ENCODE peak calls at places on chromosomes 16 and 17, in ten cellular contexts. J is upper lobe of right lung; G is AG10803; U is neural progenitor cell; R is epithelial cell of esophagus; Z is fibroblast of lung; C is adrenal gland; X is left ventricle myocardium inferior; W is foreskin fibroblast; F is CD8-positive, alpha-beta T cell. N is an unnamed sample.
A peak's percentile ranks its signal among the peaks of the same experiment; 100 is the strongest.

GRCh38 chr16:10923650-10924214 is 18.5 kb downstream of the DEXI start:
- DNase-seq in J (no peak), G (peak; percentile 47), U (no peak), R (no peak), Z (no peak), C (peak; percentile 91), X (peak; percentile 83), W (no peak), F (no peak), N (no peak)

GRCh38 chr17:17540278-17540906 is 44.2 kb upstream of the RASD1 start:
- DNase-seq in J (no peak), G (no peak), U (peak; percentile 59), R (no peak), Z (no peak), C (no peak), X (no peak), W (no peak), F (no peak), N (no peak)

GRCh38 chr16:83946154-83946780 is 6.8 kb upstream of the OSGIN1 start:
- DNase-seq in J (no peak), G (no peak), U (no peak), R (no peak), Z (no peak), C (no peak), X (no peak), W (no peak), F (no peak), N (no peak)

GRCh38 chr17:58325289-58325726 is 3.3 kb downstream of the TSPOAP1 start:
- DNase-seq in J (no peak), G (no peak), U (peak; percentile 68), R (no peak), Z (no peak), C (peak; percentile 31), X (no peak), W (no peak), F (no peak), N (peak; percentile 31)

GRCh38 chr17:65660947-65661346 is 99.5 kb upstream of the AXIN2 start:
- DNase-seq in J (no peak), G (peak; percentile 83), U (no peak), R (peak; percentile 12), Z (peak; percentile 57), C (peak; percentile 55), X (no peak), W (peak; percentile 86), F (no peak), N (no peak)

GRCh38 chr16:30185141-30185682 is 1.8 kb downstream of the CORO1A start:
- DNase-seq in J (peak; percentile 67), G (no peak), U (no peak), R (no peak), Z (no peak), C (no peak), X (peak; percentile 20), W (no peak), F (no peak), N (no peak)

GRCh38 chr16:27801259-27801945 is 251.5 kb downstream of the KATNIP start:
- DNase-seq in J (no peak), G (peak; percentile 36), U (no peak), R (no peak), Z (no peak), C (no peak), X (no peak), W (peak; percentile 10), F (no peak), N (no peak)

GRCh38 chr16:11094838-11095565 is 150.6 kb downstream of the CLEC16A start:
- DNase-seq in J (peak; percentile 20), G (no peak), U (no peak), R (no peak), Z (no peak), C (no peak), X (no peak), W (no peak), F (no peak), N (no peak)

GRCh38 chr16:22372882-22373661 is 1.3 kb downstream of the CDR2 start:
- DNase-seq in J (no peak), G (no peak), U (peak; percentile 25), R (no peak), Z (no peak), C (no peak), X (no peak), W (no peak), F (peak; percentile 16), N (no peak)

GRCh38 chr17:4800462-4801185 is 1.5 kb downstream of the C17orf114 start:
- DNase-seq in J (no peak), G (no peak), U (no peak), R (peak; percentile 43), Z (no peak), C (no peak), X (no peak), W (no peak), F (no peak), N (no peak)

GRCh38 chr16:70407811-70408274 is 31.1 kb downstream of the ST3GAL2 start:
- DNase-seq in J (no peak), G (no peak), U (peak; percentile 63), R (no peak), Z (no peak), C (no peak), X (no peak), W (no peak), F (no peak), N (no peak)

DNA sequence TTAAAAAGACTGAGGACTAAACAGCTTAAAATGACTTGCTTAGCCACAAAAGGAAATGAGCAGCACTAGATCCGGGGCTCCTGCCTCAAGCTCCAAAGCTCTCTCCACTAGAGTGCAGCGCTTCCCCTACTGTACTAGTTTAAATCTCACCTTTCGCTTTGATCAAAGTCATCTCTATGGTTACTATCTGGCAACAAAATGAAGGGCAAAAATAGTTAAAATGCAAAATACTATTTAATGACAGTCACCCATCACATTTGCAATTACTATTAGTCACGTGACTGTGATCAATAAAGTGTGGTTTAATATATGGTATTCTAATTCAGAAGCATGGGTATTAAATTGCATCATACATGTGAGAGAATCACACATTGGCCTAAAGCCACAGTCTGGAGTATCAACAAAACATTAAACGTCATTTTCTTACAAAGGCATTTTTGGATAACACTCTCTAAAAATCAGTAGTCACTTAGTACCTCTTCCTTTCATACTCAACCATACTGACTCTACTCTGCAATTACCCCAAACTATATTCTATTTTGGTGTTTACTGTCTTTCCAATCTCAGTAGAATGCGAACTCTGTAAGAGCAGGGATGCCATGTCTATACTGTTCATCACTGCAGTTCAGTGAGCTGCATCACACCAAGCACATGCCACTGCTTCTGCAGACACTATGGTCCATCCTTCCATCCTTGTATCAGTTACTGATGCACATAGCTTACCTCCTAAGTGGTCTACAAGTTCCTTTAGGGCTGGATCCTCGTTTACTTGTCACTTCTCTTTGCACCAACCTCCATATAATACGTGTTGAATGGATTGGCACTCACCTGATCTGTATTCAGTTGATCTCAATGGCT is 6.2 kb downstream of the PSMD12 start:
- DNase-seq in J (no peak), G (peak; percentile 40), U (peak; percentile 35), R (peak; percentile 27), Z (peak; percentile 30), C (no peak), X (no peak), W (no peak), F (peak; percentile 47), N (no peak)
- TF ChIP-seq CTCF in J (no peak), G (peak; percentile 51), U (peak; percentile 42), R (peak; percentile 27), Z (peak; percentile 46), C (no peak), X (peak; percentile 33), W (peak; percentile 42), F (peak; percentile 63), N (peak; percentile 31)

DNA sequence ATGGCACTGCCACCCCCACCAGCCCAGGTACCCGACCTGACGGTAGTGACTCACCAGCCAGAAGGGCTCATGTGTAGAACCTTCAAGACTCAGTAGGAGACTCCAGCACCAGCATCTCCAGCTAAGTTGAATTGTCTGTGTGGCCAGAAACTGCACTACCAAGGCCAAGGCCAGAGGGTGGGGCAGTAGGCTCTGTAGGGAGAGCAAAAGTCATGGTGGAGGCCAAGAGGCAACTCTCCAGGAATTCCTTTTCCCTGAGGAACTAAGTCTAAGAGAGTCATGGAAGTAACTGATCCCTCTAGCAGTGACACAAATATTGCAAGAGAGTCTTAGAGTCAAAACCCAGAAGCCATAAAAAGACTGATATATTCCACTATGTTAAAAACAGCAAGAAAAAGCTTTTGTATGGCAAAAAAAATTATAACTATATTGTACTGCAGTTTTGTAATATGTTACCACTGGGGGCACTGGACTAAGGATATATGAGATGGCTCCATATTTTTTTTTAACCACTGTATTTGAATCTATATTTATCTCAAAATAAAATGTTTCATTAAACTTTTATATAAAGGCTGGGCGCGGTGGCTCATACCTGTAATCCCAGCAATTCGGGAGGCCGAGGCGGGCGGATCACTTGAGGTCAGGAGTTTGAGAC is 30.2 kb upstream of the GUCY2D start:
- DNase-seq in J (no peak), G (no peak), U (no peak), R (no peak), Z (no peak), C (no peak), X (no peak), W (no peak), F (no peak), N (no peak)
- TF ChIP-seq CTCF in J (no peak), G (peak; percentile 34), U (no peak), R (no peak), Z (peak; percentile 19), C (peak; percentile 22), X (peak; percentile 14), W (peak; percentile 19), F (no peak), N (no peak)

GRCh38 chr16:66444049-66444481 is 17.0 kb downstream of the BEAN1 start:
- DNase-seq in J (no peak), G (no peak), U (peak; percentile 72), R (no peak), Z (no peak), C (no peak), X (no peak), W (no peak), F (no peak), N (no peak)
- TF ChIP-seq CTCF in J (no peak), G (no peak), U (peak; percentile 37), R (no peak), Z (no peak), C (no peak), X (peak; percentile 45), W (no peak), F (no peak), N (peak; percentile 11)

GRCh38 chr17:41905172-41905571 is 13.6 kb downstream of the ACLY start:
- DNase-seq in J (no peak), G (no peak), U (no peak), R (no peak), Z (no peak), C (no peak), X (no peak), W (no peak), F (no peak), N (no peak)

GRCh38 chr17:41907185-41907556 is 11.6 kb downstream of the ACLY start:
- DNase-seq in J (no peak), G (peak; percentile 75), U (no peak), R (no peak), Z (peak; percentile 93), C (peak; percentile 60), X (no peak), W (peak; percentile 24), F (no peak), N (no peak)

GRCh38 chr17:41904242-41904841 is 14.4 kb downstream of the ACLY start:
- DNase-seq in J (no peak), G (no peak), U (no peak), R (no peak), Z (no peak), C (no peak), X (no peak), W (no peak), F (no peak), N (no peak)

GRCh38 chr17:41907633-41908539 is 10.9 kb downstream of the ACLY start:
- DNase-seq in J (no peak), G (peak; percentile 12), U (no peak), R (no peak), Z (peak; percentile 44), C (no peak), X (no peak), W (peak; percentile 38), F (no peak), N (peak; percentile 26)

GRCh38 chr17:41906465-41907184 is 12.1 kb downstream of the ACLY start:
- DNase-seq in J (no peak), G (no peak), U (no peak), R (no peak), Z (peak; percentile 27), C (peak; percentile 63), X (no peak), W (no peak), F (no peak), N (no peak)
- TF ChIP-seq CTCF in J (no peak), G (no peak), U (no peak), R (no peak), Z (no peak), C (no peak), X (no peak), W (no peak), F (no peak), N (no peak)